ENCODE peak calls at places on chromosomes 2 and 18, in nine cellular contexts. U, V, Y, L, B, E, M, C and P are unnamed samples.

GRCh38 chr2:23757686-23758433 is 169.1 kb downstream of the ATAD2B start:
- DNase-seq in U (no peak), V (no peak), Y (peak), L (no peak), B (peak), E (no peak), M (peak), C (peak), P (no peak)

GRCh38 chr18:3410273-3410672 is 39.7 kb upstream of the TGIF1 start:
- DNase-seq in U (no peak), V (no peak), Y (no peak), L (no peak), B (no peak), E (no peak), M (no peak), C (no peak), P (no peak)

GRCh38 chr2:42336361-42336965 is 24.6 kb downstream of the COX7A2L start:
- DNase-seq in U (no peak), V (no peak), Y (peak), L (no peak), B (no peak), E (no peak), M (no peak), C (no peak), P (no peak)

GRCh38 chr2:212109217-212109616 is 429.4 kb downstream of the ERBB4 start:
- DNase-seq in U (no peak), V (no peak), Y (no peak), L (no peak), B (no peak), E (no peak), M (no peak), C (no peak), P (no peak)

GRCh38 chr2:67038195-67038594 is 358.9 kb upstream of the ETAA1 start:
- DNase-seq in U (no peak), V (no peak), Y (no peak), L (no peak), B (no peak), E (no peak), M (no peak), C (no peak), P (no peak)

GRCh38 chr2:75986617-75987016 is 275.9 kb upstream of the GCFC2 start:
- DNase-seq in U (no peak), V (no peak), Y (no peak), L (no peak), B (no peak), E (no peak), M (no peak), C (no peak), P (no peak)

GRCh38 chr2:86434290-86434689 is 6.9 kb upstream of the KDM3A start:
- DNase-seq in U (no peak), V (no peak), Y (no peak), L (no peak), B (no peak), E (no peak), M (no peak), C (no peak), P (no peak)

GRCh38 chr18:74082476-74083070 is 65.1 kb downstream of the FBXO15 start:
- DNase-seq in U (peak), V (no peak), Y (peak), L (peak), B (no peak), E (peak), M (peak), C (peak), P (no peak)

GRCh38 chr2:16931441-16931840 is 265.8 kb upstream of the CYRIA start:
- DNase-seq in U (no peak), V (no peak), Y (peak), L (no peak), B (no peak), E (no peak), M (no peak), C (no peak), P (no peak)

GRCh38 chr2:43221660-43222471 is 4.5 kb downstream of the ZFP36L2 start:
- DNase-seq in U (peak), V (peak), Y (peak), L (peak), B (peak), E (peak), M (no peak), C (peak), P (peak)

GRCh38 chr2:167783266-167784070 is 463.9 kb downstream of the STK39 start:
- DNase-seq in U (no peak), V (no peak), Y (peak), L (no peak), B (no peak), E (no peak), M (no peak), C (no peak), P (no peak)

GRCh38 chr2:84905181-84906107 is at the start of gene TMSB10:
- DNase-seq in U (peak), V (peak), Y (peak), L (peak), B (peak), E (peak), M (no peak), C (peak), P (peak)

GRCh38 chr2:61340242-61340641 is 130.6 kb downstream of the USP34 start:
- DNase-seq in U (no peak), V (no peak), Y (no peak), L (no peak), B (peak), E (no peak), M (no peak), C (peak), P (no peak)

GRCh38 chr18:63492851-63493250 is 16.1 kb downstream of the SERPINB5 start:
- DNase-seq in U (no peak), V (no peak), Y (no peak), L (no peak), B (no peak), E (no peak), M (no peak), C (no peak), P (no peak)

GRCh38 chr2:104476563-104476988 is 377.3 kb upstream of the POU3F3 start:
- DNase-seq in U (no peak), V (no peak), Y (peak), L (no peak), B (no peak), E (no peak), M (no peak), C (no peak), P (no peak)

GRCh38 chr18:10726198-10727068 is 200.6 kb downstream of the NAPG start:
- DNase-seq in U (no peak), V (no peak), Y (peak), L (peak), B (no peak), E (no peak), M (peak), C (no peak), P (peak)

GRCh38 chr2:39435254-39435653 is 1.8 kb downstream of the MAP4K3 start:
- DNase-seq in U (no peak), V (no peak), Y (no peak), L (no peak), B (no peak), E (no peak), M (no peak), C (no peak), P (no peak)

GRCh38 chr18:56245856-56246575 is 392.4 kb downstream of the TXNL1 start:
- DNase-seq in U (no peak), V (no peak), Y (no peak), L (no peak), B (no peak), E (no peak), M (no peak), C (peak), P (no peak)

GRCh38 chr2:127584047-127584446 is 48.6 kb downstream of the MYO7B start:
- DNase-seq in U (peak), V (peak), Y (no peak), L (no peak), B (no peak), E (no peak), M (no peak), C (no peak), P (no peak)

GRCh38 chr2:233266481-233266880 is 15.0 kb downstream of the ATG16L1 start:
- DNase-seq in U (no peak), V (no peak), Y (no peak), L (no peak), B (no peak), E (no peak), M (no peak), C (no peak), P (no peak)

GRCh38 chr2:173027181-173028128 is 48.2 kb upstream of the MAP3K20 start:
- DNase-seq in U (peak), V (peak), Y (peak), L (peak), B (peak), E (peak), M (no peak), C (peak), P (peak)

GRCh38 chr2:200652158-200652557 is 66.3 kb downstream of the AOX1 start:
- DNase-seq in U (no peak), V (no peak), Y (no peak), L (no peak), B (no peak), E (no peak), M (no peak), C (no peak), P (no peak)

GRCh38 chr2:176817061-176817565 is 395.5 kb upstream of the HNRNPA3 start:
- DNase-seq in U (peak), V (no peak), Y (no peak), L (peak), B (no peak), E (no peak), M (no peak), C (no peak), P (peak)

GRCh38 chr2:198657520-198658121 is 800.1 kb downstream of the SATB2 start:
- DNase-seq in U (no peak), V (no peak), Y (peak), L (peak), B (no peak), E (no peak), M (no peak), C (peak), P (no peak)

GRCh38 chr2:156673271-156673615 is 237.1 kb downstream of the GPD2 start:
- DNase-seq in U (no peak), V (no peak), Y (no peak), L (no peak), B (no peak), E (no peak), M (no peak), C (no peak), P (no peak)

GRCh38 chr18:2050702-2051201 is 520.6 kb downstream of the METTL4 start:
- DNase-seq in U (no peak), V (no peak), Y (peak), L (no peak), B (no peak), E (no peak), M (peak), C (no peak), P (peak)

GRCh38 chr2:18599509-18600254 is 10.3 kb upstream of the NT5C1B start:
- DNase-seq in U (no peak), V (no peak), Y (no peak), L (no peak), B (peak), E (no peak), M (no peak), C (no peak), P (no peak)

GRCh38 chr2:19358242-19359020 is at the start of gene OSR1:
- DNase-seq in U (no peak), V (peak), Y (peak), L (peak), B (peak), E (no peak), M (no peak), C (peak), P (no peak)

GRCh38 chr2:70541481-70542020 is 12.1 kb downstream of the TGFA start:
- DNase-seq in U (no peak), V (no peak), Y (peak), L (no peak), B (no peak), E (no peak), M (no peak), C (no peak), P (no peak)

GRCh38 chr2:174412256-174412655 is 16.7 kb downstream of the SCRN3 start:
- DNase-seq in U (no peak), V (no peak), Y (no peak), L (no peak), B (no peak), E (no peak), M (no peak), C (no peak), P (no peak)

GRCh38 chr18:50853863-50854271 is 25.1 kb upstream of the ME2 start:
- DNase-seq in U (no peak), V (no peak), Y (peak), L (no peak), B (no peak), E (no peak), M (peak), C (no peak), P (no peak)

GRCh38 chr2:6992821-6993228 is 75.6 kb downstream of the RNF144A start:
- DNase-seq in U (no peak), V (no peak), Y (no peak), L (no peak), B (no peak), E (no peak), M (no peak), C (no peak), P (no peak)

GRCh38 chr2:64535024-64535423 is 10.9 kb downstream of the AFTPH start:
- DNase-seq in U (no peak), V (no peak), Y (no peak), L (no peak), B (no peak), E (no peak), M (no peak), C (no peak), P (no peak)

GRCh38 chr2:188978291-188979081 is 4.3 kb downstream of the COL3A1 start:
- DNase-seq in U (no peak), V (no peak), Y (peak), L (no peak), B (peak), E (no peak), M (no peak), C (no peak), P (no peak)